ENCODE peak calls at places on chromosomes 2 and 18, in four cellular contexts. One of them, this sample, is unnamed.
A peak's percentile ranks its signal among the peaks of the same experiment; 100 is the strongest.

GRCh38 chr2:221836091-221836490 is 264.0 kb upstream of the EPHA4 start:
- DNase-seq in lower lobe of right lung: no peak
- DNase-seq in HepG2: no peak
- DNase-seq in GM06990: no peak
- DNase-seq in this sample: no peak

GRCh38 chr2:128318776-128319456 is at the start of gene HS6ST1:
- DNase-seq in lower lobe of right lung: peak; percentile 89
- DNase-seq in HepG2: peak; percentile 69
- DNase-seq in GM06990: peak; percentile 88
- DNase-seq in this sample: peak; percentile 97

GRCh38 chr18:39345321-39345720 is 1779.7 kb upstream of the CELF4 start:
- DNase-seq in lower lobe of right lung: no peak
- DNase-seq in HepG2: no peak
- DNase-seq in GM06990: no peak
- DNase-seq in this sample: no peak

GRCh38 chr2:149648282-149649030 is 60.9 kb upstream of the MMADHC start:
- DNase-seq in lower lobe of right lung: no peak
- DNase-seq in HepG2: no peak
- DNase-seq in GM06990: no peak
- DNase-seq in this sample: no peak

GRCh38 chr18:58937204-58937603 is 72.5 kb downstream of the ZNF532 start:
- DNase-seq in lower lobe of right lung: no peak
- DNase-seq in HepG2: no peak
- DNase-seq in GM06990: no peak
- DNase-seq in this sample: no peak

GRCh38 chr2:175293776-175294175 is 112.3 kb upstream of the ATP5MC3 start:
- DNase-seq in lower lobe of right lung: no peak
- DNase-seq in HepG2: no peak
- DNase-seq in GM06990: no peak
- DNase-seq in this sample: no peak

GRCh38 chr2:177694348-177694747 is 301.8 kb downstream of the AGPS start:
- DNase-seq in lower lobe of right lung: no peak
- DNase-seq in HepG2: no peak
- DNase-seq in GM06990: no peak
- DNase-seq in this sample: no peak

GRCh38 chr2:169276045-169276444 is 86.3 kb downstream of the LRP2 start:
- DNase-seq in lower lobe of right lung: no peak
- DNase-seq in HepG2: no peak
- DNase-seq in GM06990: no peak
- DNase-seq in this sample: no peak

GRCh38 chr18:62453864-62454263 is 69.0 kb upstream of the ZCCHC2 start:
- DNase-seq in lower lobe of right lung: no peak
- DNase-seq in HepG2: no peak
- DNase-seq in GM06990: no peak
- DNase-seq in this sample: no peak

GRCh38 chr18:56307354-56307753 is 331.0 kb downstream of the TXNL1 start:
- DNase-seq in lower lobe of right lung: no peak
- DNase-seq in HepG2: no peak
- DNase-seq in GM06990: no peak
- DNase-seq in this sample: no peak

GRCh38 chr2:16315458-16315835 is 350.2 kb downstream of the CYRIA start:
- DNase-seq in lower lobe of right lung: no peak
- DNase-seq in HepG2: no peak
- DNase-seq in GM06990: no peak
- DNase-seq in this sample: no peak

GRCh38 chr2:76478636-76479035 is 767.9 kb upstream of the GCFC2 start:
- DNase-seq in lower lobe of right lung: no peak
- DNase-seq in HepG2: no peak
- DNase-seq in GM06990: no peak
- DNase-seq in this sample: no peak

GRCh38 chr2:172978053-172978383 is 97.6 kb upstream of the MAP3K20 start:
- DNase-seq in lower lobe of right lung: no peak
- DNase-seq in HepG2: no peak
- DNase-seq in GM06990: no peak
- DNase-seq in this sample: no peak
- H3K4me3 ChIP-seq in lower lobe of right lung: no peak overlapping the region
- H3K4me3 ChIP-seq in HepG2: no peak overlapping the region
- H3K4me3 ChIP-seq in GM06990: no peak overlapping the region
- H3K4me3 ChIP-seq in this sample: no peak overlapping the region

GRCh38 chr2:44930274-44930826 is 11.2 kb upstream of the SIX3 start:
- DNase-seq in lower lobe of right lung: no peak
- DNase-seq in HepG2: no peak
- DNase-seq in GM06990: no peak
- DNase-seq in this sample: no peak

GRCh38 chr2:44926957-44927356 is 14.5 kb upstream of the SIX3 start:
- DNase-seq in lower lobe of right lung: no peak
- DNase-seq in HepG2: no peak
- DNase-seq in GM06990: no peak
- DNase-seq in this sample: no peak

GRCh38 chr2:44927979-44928659 is 13.4 kb upstream of the SIX3 start:
- DNase-seq in lower lobe of right lung: no peak
- DNase-seq in HepG2: no peak
- DNase-seq in GM06990: no peak
- DNase-seq in this sample: no peak

GRCh38 chr2:44929680-44930273 is 11.7 kb upstream of the SIX3 start:
- DNase-seq in lower lobe of right lung: peak; percentile 52
- DNase-seq in HepG2: no peak
- DNase-seq in GM06990: no peak
- DNase-seq in this sample: no peak

GRCh38 chr2:44928660-44929471 is 12.6 kb upstream of the SIX3 start:
- DNase-seq in lower lobe of right lung: no peak
- DNase-seq in HepG2: no peak
- DNase-seq in GM06990: no peak
- DNase-seq in this sample: no peak
- H3K27me3 ChIP-seq in lower lobe of right lung: peaks cover 97% of the 10 kb centered on the region
- H3K27me3 ChIP-seq in HepG2: peaks cover 74% of the 10 kb centered on the region
- H3K27me3 ChIP-seq in GM06990: no peaks in the 10 kb centered on the region
- H3K27me3 ChIP-seq in this sample: peaks cover 7% of the 10 kb centered on the region

DNA sequence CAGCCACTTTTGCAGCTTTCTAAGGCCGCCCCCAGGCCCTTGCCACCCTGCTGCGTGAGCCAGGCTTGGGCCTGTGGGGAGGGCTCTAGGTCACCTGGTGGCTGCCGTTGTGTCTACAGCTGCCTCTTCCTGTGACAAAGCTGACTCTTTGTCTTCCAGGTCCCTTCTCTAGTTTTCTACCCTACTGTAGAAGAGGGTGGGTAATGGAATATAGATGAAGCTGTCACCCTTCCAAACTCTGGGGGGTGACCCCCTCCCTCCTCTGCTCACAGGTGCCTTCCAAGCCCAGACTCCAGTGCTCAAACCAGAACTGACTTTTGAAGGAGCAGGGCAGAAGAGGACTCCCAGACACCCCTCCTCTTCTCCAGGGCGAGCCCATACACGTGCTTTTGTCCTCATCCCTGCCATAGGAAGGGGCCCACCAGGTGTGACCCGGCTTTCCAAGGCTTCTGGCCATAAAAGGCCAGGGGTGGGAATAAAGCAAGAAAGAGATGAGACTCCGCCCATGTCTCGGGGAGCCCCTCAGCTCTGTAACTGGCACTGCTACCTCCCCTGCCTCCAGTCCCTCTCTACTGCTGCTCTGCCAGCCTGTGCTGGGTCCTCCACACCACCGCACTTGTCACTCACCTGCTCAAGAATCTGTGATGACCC is 17.9 kb upstream of the SDC1 start:
- DNase-seq in lower lobe of right lung: no peak
- DNase-seq in HepG2: peak; percentile 54
- DNase-seq in GM06990: peak; percentile 33
- DNase-seq in this sample: no peak
- TF ChIP-seq CTCF in lower lobe of right lung: no peak
- TF ChIP-seq CTCF in HepG2: peak; percentile 30
- TF ChIP-seq CTCF in GM06990: peak; percentile 1
- TF ChIP-seq CTCF in this sample: no peak

DNA sequence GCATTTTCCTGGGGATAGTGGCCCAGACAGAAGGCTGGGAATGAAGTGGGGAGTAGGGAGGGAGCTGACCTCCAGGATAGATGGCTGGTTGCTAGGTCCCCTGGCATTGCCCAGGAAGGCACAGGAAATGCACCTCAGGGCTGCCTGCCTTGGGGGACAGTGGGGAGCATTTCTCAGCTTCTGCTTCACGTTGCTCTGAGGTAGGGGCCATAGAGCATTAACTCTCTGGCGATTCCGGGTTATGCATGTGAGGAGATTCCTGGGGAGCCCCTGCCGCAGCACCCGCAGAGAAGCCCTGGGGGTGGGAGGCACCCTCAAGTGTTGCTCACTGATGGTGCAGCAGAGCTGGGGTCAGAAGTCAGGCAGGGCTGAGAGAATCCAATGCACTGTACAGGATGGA is 256.5 kb downstream of the CYP26B1 start:
- DNase-seq in lower lobe of right lung: no peak
- DNase-seq in HepG2: no peak
- DNase-seq in GM06990: no peak
- DNase-seq in this sample: peak; percentile 42
- H3K4me3 ChIP-seq in lower lobe of right lung: no peak overlapping the region
- H3K4me3 ChIP-seq in HepG2: no peak overlapping the region
- H3K4me3 ChIP-seq in GM06990: no peak overlapping the region
- H3K4me3 ChIP-seq in this sample: no peak overlapping the region

DNA sequence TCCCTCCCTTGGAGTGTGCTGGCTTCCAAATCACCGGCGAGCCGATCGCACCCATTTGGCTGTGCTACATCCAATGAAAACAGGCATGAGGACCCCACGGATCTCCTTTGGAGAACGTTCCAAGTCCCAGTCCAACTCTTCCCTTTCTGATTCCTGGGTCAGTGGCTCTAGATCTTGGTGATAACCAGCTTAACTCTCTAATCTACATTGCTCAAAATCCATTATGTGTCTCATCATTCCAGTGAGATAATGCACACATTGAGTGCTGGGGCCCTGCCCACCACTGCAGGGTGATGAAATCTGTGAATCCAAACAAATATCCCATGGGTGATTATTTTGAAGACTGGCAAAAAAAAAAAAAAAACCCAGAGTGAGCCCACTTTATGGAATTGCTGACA is 232.7 kb upstream of the COPS8 start:
- DNase-seq in lower lobe of right lung: no peak
- DNase-seq in HepG2: no peak
- DNase-seq in GM06990: no peak
- DNase-seq in this sample: no peak
- H3K27me3 ChIP-seq in lower lobe of right lung: no peaks in the 10 kb centered on the region
- H3K27me3 ChIP-seq in HepG2: no peaks in the 10 kb centered on the region
- H3K27me3 ChIP-seq in GM06990: no peaks in the 10 kb centered on the region
- H3K27me3 ChIP-seq in this sample: no peaks in the 10 kb centered on the region

DNA sequence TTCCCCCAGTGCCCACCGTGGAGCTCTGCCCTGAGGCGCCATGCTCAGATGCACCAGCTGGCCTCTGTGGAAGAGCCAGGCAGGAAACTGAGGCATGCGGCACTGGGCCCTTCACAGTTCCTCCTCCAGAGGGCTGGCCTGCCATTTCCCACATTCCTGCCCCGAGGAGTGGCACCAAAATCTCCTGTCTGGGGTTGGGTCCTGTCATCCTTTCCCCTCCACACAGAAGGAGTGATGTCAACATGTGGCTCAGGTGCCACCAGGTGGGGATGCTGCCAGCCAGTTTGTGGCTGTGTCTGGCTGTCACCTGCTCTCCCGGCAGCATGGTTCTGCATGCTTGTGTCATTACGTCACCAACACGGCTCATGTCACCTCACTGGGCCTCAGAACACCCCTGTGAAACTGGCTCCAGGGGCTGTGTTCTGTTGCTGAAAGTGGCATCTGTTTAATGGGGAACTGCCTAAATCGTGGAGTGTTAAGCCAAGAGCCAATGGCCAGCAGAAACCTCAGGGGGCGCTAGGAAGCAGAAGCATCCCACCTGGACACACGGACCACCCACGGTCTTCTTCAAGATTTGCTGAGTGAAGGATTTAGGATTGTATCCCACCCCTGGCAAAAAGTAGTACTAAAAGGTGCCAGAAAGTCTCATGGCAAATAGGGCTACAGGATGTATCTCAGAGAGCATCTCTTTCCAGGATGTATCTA is 51.3 kb downstream of the ZAP70 start:
- DNase-seq in lower lobe of right lung: no peak
- DNase-seq in HepG2: no peak
- DNase-seq in GM06990: no peak
- DNase-seq in this sample: no peak
- TF ChIP-seq CTCF in lower lobe of right lung: no peak
- TF ChIP-seq CTCF in HepG2: no peak
- TF ChIP-seq CTCF in GM06990: no peak
- TF ChIP-seq CTCF in this sample: no peak